ENCODE peak calls at places on chromosomes 5 and 9, in ten cellular contexts. One of them, this sample, is unnamed.

GRCh38 chr9:74983709-74984108 is 31.0 kb upstream of the C9orf40 start:
- DNase-seq in HL-60: no peak
- DNase-seq in HFF-Myc: no peak
- DNase-seq in brain microvascular endothelial cell: no peak
- DNase-seq in heart right ventricle: no peak
- DNase-seq in GM23338: no peak
- DNase-seq in lower leg skin: no peak
- DNase-seq in astrocyte of the spinal cord: no peak
- DNase-seq in choroid plexus epithelial cell: no peak
- DNase-seq in Peyer's patch: no peak
- DNase-seq in this sample: no peak

GRCh38 chr9:134314950-134315715 is 11.1 kb upstream of the RXRA start:
- DNase-seq in HL-60: no peak
- DNase-seq in HFF-Myc: no peak
- DNase-seq in brain microvascular endothelial cell: no peak
- DNase-seq in heart right ventricle: no peak
- DNase-seq in GM23338: no peak
- DNase-seq in lower leg skin: no peak
- DNase-seq in astrocyte of the spinal cord: no peak
- DNase-seq in choroid plexus epithelial cell: no peak
- DNase-seq in Peyer's patch: no peak
- DNase-seq in this sample: no peak

GRCh38 chr5:80182802-80183645 is 72.8 kb downstream of the SERINC5 start:
- DNase-seq in HL-60: no peak
- DNase-seq in HFF-Myc: no peak
- DNase-seq in brain microvascular endothelial cell: no peak
- DNase-seq in heart right ventricle: no peak
- DNase-seq in GM23338: peak; percentile 75
- DNase-seq in lower leg skin: no peak
- DNase-seq in astrocyte of the spinal cord: no peak
- DNase-seq in choroid plexus epithelial cell: no peak
- DNase-seq in Peyer's patch: no peak
- DNase-seq in this sample: no peak

GRCh38 chr5:135213034-135213386 is 179.0 kb upstream of the PITX1 start:
- DNase-seq in HL-60: no peak
- DNase-seq in HFF-Myc: no peak
- DNase-seq in brain microvascular endothelial cell: no peak
- DNase-seq in heart right ventricle: no peak
- DNase-seq in GM23338: no peak
- DNase-seq in lower leg skin: peak; percentile 2
- DNase-seq in astrocyte of the spinal cord: no peak
- DNase-seq in choroid plexus epithelial cell: no peak
- DNase-seq in Peyer's patch: no peak
- DNase-seq in this sample: no peak

GRCh38 chr5:65760504-65761275 is 38.7 kb downstream of the NLN start:
- DNase-seq in HL-60: no peak
- DNase-seq in HFF-Myc: no peak
- DNase-seq in brain microvascular endothelial cell: peak; percentile 37
- DNase-seq in heart right ventricle: peak; percentile 56
- DNase-seq in GM23338: no peak
- DNase-seq in lower leg skin: no peak
- DNase-seq in astrocyte of the spinal cord: peak; percentile 70
- DNase-seq in choroid plexus epithelial cell: peak; percentile 88
- DNase-seq in Peyer's patch: peak; percentile 41
- DNase-seq in this sample: no peak

GRCh38 chr5:76819851-76820280 is 1.0 kb downstream of the F2RL1 start:
- DNase-seq in HL-60: no peak
- DNase-seq in HFF-Myc: no peak
- DNase-seq in brain microvascular endothelial cell: no peak
- DNase-seq in heart right ventricle: no peak
- DNase-seq in GM23338: peak; percentile 43
- DNase-seq in lower leg skin: no peak
- DNase-seq in astrocyte of the spinal cord: no peak
- DNase-seq in choroid plexus epithelial cell: peak; percentile 38
- DNase-seq in Peyer's patch: no peak
- DNase-seq in this sample: no peak

GRCh38 chr5:74139589-74139988 is 500.9 kb downstream of the ENC1 start:
- DNase-seq in HL-60: no peak
- DNase-seq in HFF-Myc: no peak
- DNase-seq in brain microvascular endothelial cell: no peak
- DNase-seq in heart right ventricle: no peak
- DNase-seq in GM23338: no peak
- DNase-seq in lower leg skin: no peak
- DNase-seq in astrocyte of the spinal cord: no peak
- DNase-seq in choroid plexus epithelial cell: no peak
- DNase-seq in Peyer's patch: no peak
- DNase-seq in this sample: no peak

GRCh38 chr9:26131891-26132290 is 453.6 kb upstream of the TUSC1 start:
- DNase-seq in HL-60: no peak
- DNase-seq in HFF-Myc: no peak
- DNase-seq in brain microvascular endothelial cell: peak; percentile 30
- DNase-seq in heart right ventricle: no peak
- DNase-seq in GM23338: no peak
- DNase-seq in lower leg skin: peak; percentile 33
- DNase-seq in astrocyte of the spinal cord: peak; percentile 43
- DNase-seq in choroid plexus epithelial cell: peak; percentile 3
- DNase-seq in Peyer's patch: no peak
- DNase-seq in this sample: peak; percentile 27

GRCh38 chr9:120386390-120387131 is 193.4 kb downstream of the CDK5RAP2 start:
- DNase-seq in HL-60: no peak
- DNase-seq in HFF-Myc: no peak
- DNase-seq in brain microvascular endothelial cell: no peak
- DNase-seq in heart right ventricle: no peak
- DNase-seq in GM23338: no peak
- DNase-seq in lower leg skin: no peak
- DNase-seq in astrocyte of the spinal cord: peak; percentile 65
- DNase-seq in choroid plexus epithelial cell: peak; percentile 87
- DNase-seq in Peyer's patch: no peak
- DNase-seq in this sample: peak; percentile 54

GRCh38 chr5:23930985-23931384 is 423.6 kb downstream of the PRDM9 start:
- DNase-seq in HL-60: no peak
- DNase-seq in HFF-Myc: no peak
- DNase-seq in brain microvascular endothelial cell: no peak
- DNase-seq in heart right ventricle: no peak
- DNase-seq in GM23338: no peak
- DNase-seq in lower leg skin: no peak
- DNase-seq in astrocyte of the spinal cord: no peak
- DNase-seq in choroid plexus epithelial cell: no peak
- DNase-seq in Peyer's patch: no peak
- DNase-seq in this sample: no peak

GRCh38 chr9:133264235-133264764 is 10.7 kb downstream of the ABO start:
- DNase-seq in HL-60: no peak
- DNase-seq in HFF-Myc: no peak
- DNase-seq in brain microvascular endothelial cell: no peak
- DNase-seq in heart right ventricle: no peak
- DNase-seq in GM23338: no peak
- DNase-seq in lower leg skin: no peak
- DNase-seq in astrocyte of the spinal cord: no peak
- DNase-seq in choroid plexus epithelial cell: no peak
- DNase-seq in Peyer's patch: no peak
- DNase-seq in this sample: no peak

GRCh38 chr9:138062196-138062595 is 184.6 kb downstream of the CACNA1B start:
- DNase-seq in HL-60: no peak
- DNase-seq in HFF-Myc: no peak
- DNase-seq in brain microvascular endothelial cell: no peak
- DNase-seq in heart right ventricle: no peak
- DNase-seq in GM23338: no peak
- DNase-seq in lower leg skin: no peak
- DNase-seq in astrocyte of the spinal cord: no peak
- DNase-seq in choroid plexus epithelial cell: no peak
- DNase-seq in Peyer's patch: no peak
- DNase-seq in this sample: no peak

GRCh38 chr5:111252799-111253564 is 28.8 kb downstream of the CAMK4 start:
- DNase-seq in HL-60: no peak
- DNase-seq in HFF-Myc: no peak
- DNase-seq in brain microvascular endothelial cell: no peak
- DNase-seq in heart right ventricle: no peak
- DNase-seq in GM23338: no peak
- DNase-seq in lower leg skin: no peak
- DNase-seq in astrocyte of the spinal cord: no peak
- DNase-seq in choroid plexus epithelial cell: no peak
- DNase-seq in Peyer's patch: no peak
- DNase-seq in this sample: no peak

GRCh38 chr5:6408627-6409446 is 30.5 kb upstream of the MED10 start:
- DNase-seq in HL-60: no peak
- DNase-seq in HFF-Myc: no peak
- DNase-seq in brain microvascular endothelial cell: no peak
- DNase-seq in heart right ventricle: no peak
- DNase-seq in GM23338: no peak
- DNase-seq in lower leg skin: no peak
- DNase-seq in astrocyte of the spinal cord: no peak
- DNase-seq in choroid plexus epithelial cell: peak; percentile 26
- DNase-seq in Peyer's patch: no peak
- DNase-seq in this sample: no peak

GRCh38 chr5:20335978-20336377 is 348.0 kb upstream of the CDH18 start:
- DNase-seq in HL-60: no peak
- DNase-seq in HFF-Myc: no peak
- DNase-seq in brain microvascular endothelial cell: no peak
- DNase-seq in heart right ventricle: no peak
- DNase-seq in GM23338: peak; percentile 9
- DNase-seq in lower leg skin: no peak
- DNase-seq in astrocyte of the spinal cord: no peak
- DNase-seq in choroid plexus epithelial cell: peak; percentile 1
- DNase-seq in Peyer's patch: no peak
- DNase-seq in this sample: no peak

GRCh38 chr5:93164690-93165089 is 416.3 kb downstream of the NR2F1-AS1 start:
- DNase-seq in HL-60: no peak
- DNase-seq in HFF-Myc: peak; percentile 61
- DNase-seq in brain microvascular endothelial cell: peak; percentile 64
- DNase-seq in heart right ventricle: peak; percentile 12
- DNase-seq in GM23338: no peak
- DNase-seq in lower leg skin: no peak
- DNase-seq in astrocyte of the spinal cord: peak; percentile 83
- DNase-seq in choroid plexus epithelial cell: peak; percentile 89
- DNase-seq in Peyer's patch: no peak
- DNase-seq in this sample: peak; percentile 80

GRCh38 chr9:114033397-114034103 is 44.5 kb downstream of the AMBP start:
- DNase-seq in HL-60: no peak
- DNase-seq in HFF-Myc: no peak
- DNase-seq in brain microvascular endothelial cell: no peak
- DNase-seq in heart right ventricle: no peak
- DNase-seq in GM23338: peak; percentile 71
- DNase-seq in lower leg skin: peak; percentile 8
- DNase-seq in astrocyte of the spinal cord: peak; percentile 19
- DNase-seq in choroid plexus epithelial cell: peak; percentile 31
- DNase-seq in Peyer's patch: no peak
- DNase-seq in this sample: no peak

DNA sequence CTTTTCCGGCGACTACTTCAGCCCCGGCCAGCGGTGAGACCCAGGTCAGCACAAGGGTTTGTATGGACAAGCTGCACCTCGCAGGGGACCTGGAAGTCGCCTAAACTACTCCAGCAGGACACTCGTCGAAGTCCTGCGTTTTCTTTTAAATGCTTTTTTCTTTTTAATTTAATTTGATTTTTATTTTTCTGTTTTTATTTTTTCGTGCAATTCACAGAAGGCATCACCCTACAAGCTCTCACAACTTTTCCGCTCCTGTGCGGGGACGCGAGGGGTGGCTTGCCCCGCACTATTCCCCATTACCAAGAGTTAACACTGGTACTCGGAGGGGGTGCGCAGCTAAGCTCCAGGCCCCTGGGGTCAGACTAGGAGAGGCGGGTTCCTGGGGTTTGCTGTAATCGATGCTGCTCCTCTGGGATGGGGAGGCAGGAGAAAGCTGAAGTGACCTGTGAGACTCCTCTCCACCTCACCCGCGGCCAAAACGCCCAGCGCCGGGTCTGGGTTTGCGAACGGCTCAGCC is 1.3 kb downstream of the EDIL3 start:
- DNase-seq in HL-60: no peak
- DNase-seq in HFF-Myc: no peak
- DNase-seq in brain microvascular endothelial cell: no peak
- DNase-seq in heart right ventricle: no peak
- DNase-seq in GM23338: no peak
- DNase-seq in lower leg skin: no peak
- DNase-seq in astrocyte of the spinal cord: no peak
- DNase-seq in choroid plexus epithelial cell: no peak
- DNase-seq in Peyer's patch: no peak
- DNase-seq in this sample: no peak
- H3K4me3 ChIP-seq in HL-60: peak overlapping the region; percentile 64
- H3K4me3 ChIP-seq in HFF-Myc: no peak overlapping the region
- H3K4me3 ChIP-seq in brain microvascular endothelial cell: peak overlapping the region; percentile 92
- H3K4me3 ChIP-seq in heart right ventricle: peak overlapping the region; percentile 53
- H3K4me3 ChIP-seq in GM23338: peak overlapping the region; percentile 84
- H3K4me3 ChIP-seq in lower leg skin: peak overlapping the region; percentile 16
- H3K4me3 ChIP-seq in astrocyte of the spinal cord: peak overlapping the region; percentile 85
- H3K4me3 ChIP-seq in choroid plexus epithelial cell: peak overlapping the region; percentile 85
- H3K4me3 ChIP-seq in Peyer's patch: peak overlapping the region; percentile 30
- H3K4me3 ChIP-seq in this sample: peak overlapping the region; percentile 65

DNA sequence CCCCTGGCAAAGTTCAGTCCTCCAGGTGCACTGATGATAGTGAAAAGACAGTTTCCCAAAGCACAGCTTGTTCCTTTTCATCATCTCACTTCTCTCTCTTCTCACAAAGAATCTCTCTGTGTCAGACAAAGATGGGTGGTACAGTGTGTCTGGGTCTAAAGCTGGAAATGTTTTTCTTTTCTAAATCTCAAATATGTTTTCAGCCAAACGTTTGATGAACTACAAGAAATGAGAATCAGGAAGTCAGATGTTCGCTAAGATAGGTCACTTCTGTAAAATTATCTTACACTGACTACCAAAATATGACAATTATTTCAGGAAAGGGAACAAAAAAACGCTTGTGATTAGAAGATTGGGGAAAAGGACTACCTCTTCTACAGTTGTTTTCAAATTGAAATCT is 708.8 kb downstream of the PTPRD start:
- DNase-seq in HL-60: no peak
- DNase-seq in HFF-Myc: no peak
- DNase-seq in brain microvascular endothelial cell: no peak
- DNase-seq in heart right ventricle: no peak
- DNase-seq in GM23338: no peak
- DNase-seq in lower leg skin: no peak
- DNase-seq in astrocyte of the spinal cord: no peak
- DNase-seq in choroid plexus epithelial cell: no peak
- DNase-seq in Peyer's patch: no peak
- DNase-seq in this sample: no peak
- H3K4me3 ChIP-seq in HL-60: no peak overlapping the region
- H3K4me3 ChIP-seq in HFF-Myc: no peak overlapping the region
- H3K4me3 ChIP-seq in brain microvascular endothelial cell: no peak overlapping the region
- H3K4me3 ChIP-seq in heart right ventricle: no peak overlapping the region
- H3K4me3 ChIP-seq in GM23338: no peak overlapping the region
- H3K4me3 ChIP-seq in lower leg skin: no peak overlapping the region
- H3K4me3 ChIP-seq in astrocyte of the spinal cord: no peak overlapping the region
- H3K4me3 ChIP-seq in choroid plexus epithelial cell: no peak overlapping the region
- H3K4me3 ChIP-seq in Peyer's patch: no peak overlapping the region
- H3K4me3 ChIP-seq in this sample: no peak overlapping the region

GRCh38 chr9:136403915-136404800 is 4.2 kb upstream of the SNAPC4 start:
- DNase-seq in HL-60: no peak
- DNase-seq in HFF-Myc: no peak
- DNase-seq in brain microvascular endothelial cell: no peak
- DNase-seq in heart right ventricle: no peak
- DNase-seq in GM23338: no peak
- DNase-seq in lower leg skin: no peak
- DNase-seq in astrocyte of the spinal cord: no peak
- DNase-seq in choroid plexus epithelial cell: no peak
- DNase-seq in Peyer's patch: peak; percentile 56
- DNase-seq in this sample: no peak
- H3K4me3 ChIP-seq in HL-60: no peak overlapping the region
- H3K4me3 ChIP-seq in HFF-Myc: no peak overlapping the region
- H3K4me3 ChIP-seq in brain microvascular endothelial cell: no peak overlapping the region
- H3K4me3 ChIP-seq in heart right ventricle: no peak overlapping the region
- H3K4me3 ChIP-seq in GM23338: no peak overlapping the region
- H3K4me3 ChIP-seq in lower leg skin: no peak overlapping the region
- H3K4me3 ChIP-seq in astrocyte of the spinal cord: no peak overlapping the region
- H3K4me3 ChIP-seq in choroid plexus epithelial cell: no peak overlapping the region
- H3K4me3 ChIP-seq in Peyer's patch: no peak overlapping the region
- H3K4me3 ChIP-seq in this sample: no peak overlapping the region

GRCh38 chr9:94900222-94901018 is 173.9 kb downstream of the AOPEP start:
- DNase-seq in HL-60: no peak
- DNase-seq in HFF-Myc: no peak
- DNase-seq in brain microvascular endothelial cell: peak; percentile 89
- DNase-seq in heart right ventricle: peak; percentile 39
- DNase-seq in GM23338: no peak
- DNase-seq in lower leg skin: peak; percentile 66
- DNase-seq in astrocyte of the spinal cord: peak; percentile 95
- DNase-seq in choroid plexus epithelial cell: peak; percentile 98
- DNase-seq in Peyer's patch: no peak
- DNase-seq in this sample: peak; percentile 94
- H3K4me3 ChIP-seq in HL-60: no peak overlapping the region
- H3K4me3 ChIP-seq in HFF-Myc: no peak overlapping the region
- H3K4me3 ChIP-seq in brain microvascular endothelial cell: no peak overlapping the region
- H3K4me3 ChIP-seq in heart right ventricle: no peak overlapping the region
- H3K4me3 ChIP-seq in GM23338: no peak overlapping the region
- H3K4me3 ChIP-seq in lower leg skin: no peak overlapping the region
- H3K4me3 ChIP-seq in astrocyte of the spinal cord: no peak overlapping the region
- H3K4me3 ChIP-seq in choroid plexus epithelial cell: peak overlapping the region; percentile 19
- H3K4me3 ChIP-seq in Peyer's patch: no peak overlapping the region
- H3K4me3 ChIP-seq in this sample: peak overlapping the region; percentile 17